ENCODE peak calls at places on chromosome 11, in five cellular contexts. O is WTC11, N is IMR-90, P is GM12878, C is HepG2. A is an unnamed sample.

GRCh38 chr11:115774756-115775155 is 270.5 kb upstream of the CADM1 start:
- DNase-seq in O (no peak), N (no peak), P (no peak), C (no peak), A (no peak)

GRCh38 chr11:75288846-75289760 is 48.5 kb downstream of the TPBGL start:
- DNase-seq in O (no peak), N (no peak), P (no peak), C (no peak), A (no peak)

GRCh38 chr11:129375731-129376657 is at the start of gene BARX2:
- DNase-seq in O (peak), N (peak), P (no peak), C (peak), A (peak)

GRCh38 chr11:74735566-74735965 is 4.3 kb upstream of the CHRDL2 start:
- DNase-seq in O (no peak), N (no peak), P (no peak), C (peak), A (no peak)

GRCh38 chr11:57530215-57530595 is 349 bp downstream of the TIMM10 start:
- DNase-seq in O (no peak), N (no peak), P (no peak), C (no peak), A (no peak)

GRCh38 chr11:43567396-43567975 is 113.1 kb upstream of the HSD17B12 start:
- DNase-seq in O (no peak), N (peak), P (no peak), C (peak), A (no peak)

GRCh38 chr11:1077417-1078119 is 2.9 kb downstream of the MUC2 start:
- DNase-seq in O (peak), N (no peak), P (no peak), C (no peak), A (no peak)

GRCh38 chr11:61059260-61059752 is 43.0 kb upstream of the CD5 start:
- DNase-seq in O (no peak), N (no peak), P (no peak), C (no peak), A (no peak)

GRCh38 chr11:24664399-24664798 is 167.5 kb downstream of the LUZP2 start:
- DNase-seq in O (no peak), N (no peak), P (no peak), C (no peak), A (no peak)

GRCh38 chr11:111299111-111300026 is 1.0 kb downstream of the POU2AF3 start:
- DNase-seq in O (peak), N (peak), P (no peak), C (peak), A (no peak)

GRCh38 chr11:9302448-9302847 is 11.9 kb downstream of the TMEM41B start:
- DNase-seq in O (no peak), N (peak), P (no peak), C (no peak), A (no peak)

GRCh38 chr11:122696662-122697061 is 41.1 kb downstream of the UBASH3B start:
- DNase-seq in O (no peak), N (no peak), P (no peak), C (no peak), A (no peak)

GRCh38 chr11:111413849-111414248 is 34.8 kb upstream of the POU2AF1 start:
- DNase-seq in O (no peak), N (no peak), P (no peak), C (no peak), A (no peak)

GRCh38 chr11:47101452-47101851 is 75.2 kb downstream of the ARFGAP2 start:
- DNase-seq in O (no peak), N (no peak), P (no peak), C (no peak), A (no peak)
- TF ChIP-seq USF2 in O (no peak), N (no peak), P (no peak), C (no peak), A (no peak)

GRCh38 chr11:68027667-68028066 is 2.8 kb upstream of the NDUFS8 start:
- DNase-seq in O (no peak), N (no peak), P (no peak), C (no peak), A (no peak)
- TF ChIP-seq USF2 in O (no peak), N (no peak), P (no peak), C (no peak), A (no peak)

DNA sequence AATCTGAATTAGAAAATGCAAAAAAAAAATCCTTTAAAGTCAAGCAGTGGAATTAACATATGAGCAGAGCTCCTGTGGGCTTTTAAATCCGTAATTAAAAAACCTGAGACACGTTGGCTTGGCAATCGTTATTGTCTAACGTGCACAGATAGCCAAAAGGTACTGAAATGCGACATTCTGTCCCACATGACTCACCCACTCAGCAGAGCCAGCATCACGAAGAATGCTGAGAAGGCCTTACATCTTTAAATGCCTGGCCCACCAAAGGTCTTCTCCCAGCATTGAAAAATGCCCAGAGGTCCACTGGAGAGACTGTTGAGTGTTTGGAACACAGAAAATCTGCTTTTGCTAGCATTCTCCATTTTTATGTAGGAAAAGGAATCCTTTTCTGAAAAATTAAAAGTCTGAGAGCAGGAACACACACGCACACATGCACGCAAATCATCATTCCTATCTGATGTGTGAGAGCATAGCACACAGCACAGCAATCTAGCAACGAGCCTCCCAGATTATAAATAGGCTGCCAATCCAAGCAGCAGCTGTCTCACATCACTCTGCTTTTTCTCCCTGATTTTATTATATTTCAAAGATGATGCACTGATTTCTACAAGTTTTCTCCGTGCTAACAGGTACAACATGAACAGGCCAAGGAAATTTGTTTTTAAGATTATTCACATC is 94.5 kb downstream of the PHF21A start:
- DNase-seq in O (no peak), N (peak), P (no peak), C (no peak), A (no peak)
- TF ChIP-seq USF2 in O (no peak), N (no peak), P (no peak), C (no peak), A (no peak)

GRCh38 chr11:34680918-34681554 is 60.1 kb downstream of the EHF start:
- DNase-seq in O (no peak), N (peak), P (no peak), C (peak), A (no peak)
- TF ChIP-seq USF2 in O (no peak), N (no peak), P (no peak), C (no peak), A (no peak)

DNA sequence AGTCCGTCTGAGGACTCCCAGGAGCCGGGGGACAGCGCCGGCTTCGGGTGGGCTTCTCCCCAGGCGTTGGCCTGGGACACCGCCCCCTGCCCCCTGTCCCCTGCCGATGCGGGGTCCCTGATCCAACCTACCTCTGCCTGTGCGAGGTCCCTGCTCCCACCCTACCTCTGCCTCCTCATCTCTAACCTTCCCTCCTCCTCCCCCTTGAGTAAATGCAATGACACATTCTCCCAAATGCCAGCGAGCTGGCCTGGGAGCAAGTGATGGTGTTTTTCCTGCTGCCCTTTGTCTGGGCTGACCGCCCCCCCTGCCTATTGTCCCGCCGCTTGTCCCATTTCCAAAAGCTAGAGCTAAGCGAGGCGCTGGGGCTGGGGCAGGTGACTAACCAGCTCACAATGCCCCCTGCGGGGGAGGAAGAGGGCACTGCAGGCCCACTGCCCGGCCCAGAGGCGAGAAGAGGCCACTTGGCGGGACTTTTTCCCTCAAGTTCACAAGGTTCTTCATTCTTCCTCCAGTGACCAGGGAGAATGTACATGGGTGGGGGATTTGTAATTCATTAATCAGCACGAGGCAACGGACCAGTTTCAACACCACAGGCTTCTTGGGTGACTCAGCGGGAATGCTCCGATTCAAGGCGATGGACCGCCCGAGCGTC is 645 bp upstream of the CLCF1 start:
- DNase-seq in O (peak), N (peak), P (no peak), C (peak), A (peak)
- TF ChIP-seq USF2 in O (no peak), N (peak), P (no peak), C (no peak), A (no peak)

DNA sequence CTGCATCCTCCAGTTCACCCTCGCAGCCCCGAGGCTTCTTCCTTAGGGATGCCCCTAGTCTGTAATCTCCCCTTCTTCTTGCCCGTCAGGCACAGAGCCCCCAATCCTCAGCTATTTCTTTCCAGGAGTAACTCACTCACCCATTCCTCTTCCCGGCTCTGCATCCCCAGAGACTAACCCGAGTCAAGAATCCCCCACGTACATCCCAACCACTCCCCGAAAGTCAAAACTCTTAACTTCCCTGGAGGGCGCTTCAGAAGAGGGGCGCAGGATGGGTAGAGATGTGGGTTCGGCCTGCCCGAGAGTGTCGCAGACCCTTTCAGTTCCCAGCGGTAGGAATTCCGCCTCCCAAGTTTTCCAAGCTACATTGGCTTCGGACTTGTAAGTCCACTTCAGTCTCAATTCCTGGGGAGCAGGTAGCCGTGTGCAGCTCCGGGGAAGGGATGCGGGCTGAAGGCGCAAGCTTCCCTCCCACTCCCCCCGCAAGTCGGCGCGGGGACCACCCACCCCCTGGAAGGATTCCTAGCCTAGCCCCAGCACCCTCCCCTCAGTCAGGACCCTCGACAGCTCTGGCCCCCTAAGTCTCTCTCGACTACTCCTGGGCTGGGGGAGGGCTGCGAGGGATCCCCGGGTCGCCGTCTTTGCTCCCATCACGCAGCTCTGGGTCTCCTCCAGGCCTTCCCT is 871 bp downstream of the BDNF start:
- DNase-seq in O (peak), N (peak), P (no peak), C (no peak), A (peak)
- TF ChIP-seq USF2 in O (no peak), N (no peak), P (no peak), C (no peak), A (no peak)

GRCh38 chr11:19560156-19560555 is 152.5 kb upstream of the NAV2 start:
- DNase-seq in O (no peak), N (no peak), P (no peak), C (no peak), A (no peak)
- TF ChIP-seq USF2 in O (no peak), N (no peak), P (no peak), C (no peak), A (no peak)

GRCh38 chr11:64237484-64237951 is 3.1 kb downstream of the VEGFB start:
- DNase-seq in O (no peak), N (no peak), P (no peak), C (peak), A (no peak)
- TF ChIP-seq USF2 in O (no peak), N (no peak), P (no peak), C (no peak), A (no peak)

DNA sequence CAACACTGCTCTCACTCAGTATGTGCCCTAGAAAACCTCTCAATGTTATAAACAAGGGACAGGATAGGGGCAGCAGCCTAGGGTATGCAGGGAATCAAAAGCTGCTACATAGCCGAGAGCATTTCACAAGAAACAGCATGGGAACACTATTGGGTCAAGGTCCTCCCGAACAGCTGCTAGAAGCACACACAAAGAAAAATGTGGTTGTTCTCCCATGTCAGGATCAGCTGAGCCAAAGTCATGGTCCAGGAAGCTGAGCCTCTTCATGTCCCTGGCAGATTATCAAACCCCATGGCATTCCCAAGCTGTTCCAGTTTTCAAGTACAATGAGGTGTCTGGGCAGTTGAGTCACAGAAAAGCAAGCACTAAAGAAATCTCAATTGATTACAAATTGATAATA is 21.0 kb upstream of the GDPD4 start:
- DNase-seq in O (no peak), N (peak), P (no peak), C (no peak), A (no peak)
- TF ChIP-seq USF2 in O (no peak), N (no peak), P (no peak), C (no peak), A (no peak)

DNA sequence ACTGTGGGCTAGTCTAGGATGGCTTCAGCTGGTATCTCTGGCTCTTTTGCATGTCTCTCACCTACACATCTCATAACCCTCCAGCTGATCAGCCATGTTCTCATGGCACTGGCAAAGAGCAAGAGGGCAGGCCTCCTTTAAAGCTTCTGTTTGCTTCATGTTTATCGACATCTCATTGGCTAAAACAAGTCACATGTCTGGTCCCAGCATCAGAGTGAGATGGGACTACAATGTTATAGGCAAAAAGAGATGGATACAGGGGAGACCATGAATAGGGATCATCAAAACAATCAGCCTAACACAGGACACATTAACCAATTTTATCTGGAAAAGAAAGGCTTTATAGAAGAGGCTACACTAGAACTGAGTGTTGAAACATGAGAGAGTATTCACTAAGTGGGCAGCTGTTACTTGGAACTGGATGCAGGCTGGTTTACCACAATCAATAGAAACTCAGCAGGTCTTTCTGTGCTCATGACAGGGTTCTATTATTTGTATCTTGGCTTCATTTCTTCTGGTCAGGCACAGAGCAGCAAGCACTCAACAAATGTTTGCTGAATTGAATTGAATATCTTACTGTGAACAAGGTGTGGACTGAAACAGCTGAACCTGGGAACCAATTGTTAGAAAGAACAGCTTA is 5.3 kb downstream of the LRRC51 start:
- DNase-seq in O (no peak), N (no peak), P (no peak), C (no peak), A (no peak)
- TF ChIP-seq USF2 in O (peak), N (peak), P (no peak), C (no peak), A (peak)

A was measured in H1.